ENCODE peak calls at places on chromosomes 13 and 19, in six cellular contexts. Z is lower lobe of right lung, E is cardiac fibroblast, B is fibroblast of lung, W is astrocyte, L is thoracic aorta. T is an unnamed sample.

GRCh38 chr19:55605637-55606470 is at the start of gene ZNF865:
- DNase-seq in B (peak; percentile 84), W (peak; percentile 81), Z (peak; percentile 82), L (no peak), E (peak; percentile 91), T (peak; percentile 90)

GRCh38 chr19:47479701-47480503 is 4.1 kb downstream of the KPTN start:
- DNase-seq in B (peak; percentile 7), Z (peak; percentile 73), W (no peak), E (peak; percentile 13), L (no peak), T (no peak)

GRCh38 chr19:2303209-2303798 is 4.7 kb downstream of the LINGO3 start:
- DNase-seq in L (no peak), B (no peak), E (no peak), Z (no peak), W (no peak), T (no peak)

GRCh38 chr19:58154287-58154678 is 3.7 kb upstream of the ZNF329 start:
- DNase-seq in E (peak; percentile 71), L (no peak), W (peak; percentile 42), Z (peak; percentile 48), B (peak; percentile 61), T (peak; percentile 8)

GRCh38 chr13:20489185-20489820 is 36.4 kb downstream of the CRYL1 start:
- DNase-seq in Z (no peak), W (no peak), E (peak; percentile 46), L (no peak), B (peak; percentile 68), T (peak; percentile 70)

GRCh38 chr13:95155504-95155903 is 145.7 kb downstream of the ABCC4 start:
- DNase-seq in E (no peak), Z (no peak), W (no peak), B (no peak), L (no peak), T (no peak)

GRCh38 chr13:83516781-83517180 is 365.5 kb downstream of the SLITRK1 start:
- DNase-seq in E (no peak), W (no peak), Z (no peak), L (no peak), B (no peak), T (no peak)

GRCh38 chr19:29845576-29846176 is 33.9 kb downstream of the CCNE1 start:
- DNase-seq in E (peak; percentile 21), B (no peak), Z (no peak), L (no peak), W (peak; percentile 22), T (peak; percentile 18)

GRCh38 chr19:49878744-49879070 is 1.2 kb downstream of the TBC1D17 start:
- DNase-seq in W (no peak), E (no peak), B (no peak), L (no peak), Z (no peak), T (no peak)

GRCh38 chr19:10820173-10820572 is 15.8 kb downstream of the TMED1 start:
- DNase-seq in B (no peak), L (no peak), E (no peak), W (no peak), Z (no peak), T (no peak)

GRCh38 chr13:74251778-74252519 is 117.7 kb upstream of the KLF12 start:
- DNase-seq in W (no peak), B (peak; percentile 25), Z (no peak), E (peak; percentile 30), L (no peak), T (no peak)

GRCh38 chr19:46890423-46891170 is 29.8 kb downstream of the ARHGAP35 start:
- DNase-seq in E (peak; percentile 65), W (peak; percentile 84), L (no peak), B (peak; percentile 87), Z (no peak), T (no peak)

GRCh38 chr13:109400192-109400591 is 386.2 kb downstream of the IRS2 start:
- DNase-seq in B (no peak), E (peak; percentile 31), L (no peak), W (no peak), Z (peak; percentile 61), T (no peak)

GRCh38 chr19:7636691-7637373 is at the start of gene STXBP2:
- DNase-seq in B (no peak), L (no peak), E (peak; percentile 46), Z (peak; percentile 90), W (no peak), T (peak; percentile 75)

GRCh38 chr19:20078696-20079095 is 896 bp downstream of the ZNF90 start:
- DNase-seq in L (no peak), E (peak; percentile 19), Z (peak; percentile 49), B (peak; percentile 75), W (peak; percentile 18), T (no peak)

GRCh38 chr19:42251572-42251990 is 3.3 kb downstream of the ERF start:
- DNase-seq in L (no peak), E (no peak), Z (no peak), W (no peak), B (no peak), T (peak; percentile 22)

GRCh38 chr19:4518345-4519171 is at the start of gene PLIN4:
- DNase-seq in Z (no peak), E (peak; percentile 94), W (peak; percentile 4), B (peak; percentile 93), L (no peak), T (no peak)

GRCh38 chr13:99416411-99417121 is 84.7 kb upstream of the TM9SF2 start:
- DNase-seq in Z (no peak), E (no peak), L (no peak), B (no peak), W (no peak), T (no peak)

GRCh38 chr19:1183543-1184172 is 9.6 kb upstream of the SBNO2 start:
- DNase-seq in B (no peak), L (no peak), Z (peak; percentile 74), E (no peak), W (no peak), T (no peak)

GRCh38 chr13:70842062-70842644 is 733.9 kb upstream of the KLHL1 start:
- DNase-seq in B (no peak), Z (no peak), W (no peak), E (no peak), L (no peak), T (no peak)

GRCh38 chr19:42285546-42285945 is 16.4 kb upstream of the PRR19 start:
- DNase-seq in E (no peak), B (no peak), Z (no peak), W (no peak), L (no peak), T (no peak)

GRCh38 chr13:48564046-48564445 is 31.2 kb upstream of the RCBTB2 start:
- DNase-seq in Z (no peak), W (no peak), E (no peak), B (peak; percentile 22), L (no peak), T (peak; percentile 34)

GRCh38 chr19:23790641-23791488 is 32.2 kb upstream of the ZNF681 start:
- DNase-seq in W (no peak), E (no peak), Z (no peak), L (no peak), B (no peak), T (no peak)

GRCh38 chr19:15028490-15028889 is 20.8 kb upstream of the CASP14 start:
- DNase-seq in E (no peak), L (no peak), W (no peak), B (no peak), Z (no peak), T (no peak)

GRCh38 chr19:49249933-49250332 is 75.1 kb downstream of the SLC6A16 start:
- DNase-seq in W (no peak), B (no peak), Z (no peak), E (no peak), L (no peak), T (no peak)

GRCh38 chr19:35895911-35896642 is 4.3 kb downstream of the NFKBID start:
- DNase-seq in B (no peak), L (no peak), Z (no peak), W (no peak), E (no peak), T (no peak)

GRCh38 chr19:35896643-35897040 is 3.7 kb downstream of the NFKBID start:
- DNase-seq in L (no peak), W (no peak), E (no peak), B (no peak), Z (no peak), T (no peak)

GRCh38 chr19:35899547-35900214 is 659 bp downstream of the NFKBID start:
- DNase-seq in W (peak; percentile 72), B (peak; percentile 70), E (peak; percentile 83), L (no peak), Z (peak; percentile 93), T (peak; percentile 94)

GRCh38 chr19:35901055-35901644 is 810 bp upstream of the NFKBID start:
- DNase-seq in Z (no peak), W (peak; percentile 53), L (no peak), B (no peak), E (peak; percentile 42), T (no peak)

GRCh38 chr19:35897706-35898451 is 2.5 kb downstream of the NFKBID start:
- DNase-seq in Z (no peak), L (no peak), E (no peak), W (no peak), B (no peak), T (no peak)
- H3K4me3 ChIP-seq in Z (peak overlapping the region; percentile 80), L (peak overlapping the region; percentile 84), E (peak overlapping the region; percentile 75), W (no peak overlapping the region), B (peak overlapping the region; percentile 94), T (peak overlapping the region; percentile 73)

DNA sequence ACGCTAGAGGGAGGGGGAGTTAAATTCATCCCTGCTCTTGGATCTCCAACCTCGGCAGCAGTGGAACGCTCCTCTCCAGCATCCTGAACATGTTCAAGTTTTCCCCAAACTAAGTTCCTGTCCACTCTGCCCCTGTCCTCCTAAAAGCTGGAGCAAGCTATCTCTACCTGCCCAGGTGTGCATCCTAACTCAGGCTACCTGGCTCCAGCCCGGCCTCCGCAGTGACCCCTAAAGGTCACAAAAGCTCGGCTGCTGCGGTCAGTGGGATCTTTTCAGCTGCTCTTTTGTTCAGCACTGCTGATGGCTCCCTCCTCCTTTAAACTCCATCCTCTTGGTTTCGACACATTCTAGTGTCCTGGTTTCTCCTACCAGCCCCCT is 1.4 kb downstream of the DCUN1D2 start:
- DNase-seq in B (peak; percentile 29), Z (no peak), W (no peak), L (no peak), E (no peak), T (no peak)
- TF ChIP-seq CTCF in B (no peak), Z (no peak), W (no peak), L (no peak), E (no peak), T (no peak)

DNA sequence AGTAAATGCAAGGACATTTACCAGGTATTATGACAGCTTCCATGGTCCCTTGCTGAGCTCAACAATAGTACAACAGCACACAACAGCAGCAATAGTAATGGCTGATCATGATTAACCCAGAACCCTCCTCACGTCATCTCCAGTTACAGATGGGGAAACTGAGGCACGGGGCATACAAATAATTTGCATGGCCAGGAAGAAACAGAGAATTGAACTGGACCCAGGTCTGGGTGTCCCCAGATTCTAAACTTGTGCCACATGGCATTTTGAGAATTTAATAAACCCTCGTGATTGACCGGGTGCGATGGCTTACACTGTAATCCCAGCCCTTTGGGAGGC is 7.2 kb downstream of the MAST3 start:
- DNase-seq in E (no peak), B (no peak), Z (no peak), W (no peak), L (no peak), T (no peak)
- H3K4me3 ChIP-seq in E (peak overlapping the region; percentile 50), B (peak overlapping the region; percentile 16), Z (peak overlapping the region; percentile 53), W (peak overlapping the region; percentile 58), L (peak overlapping the region; percentile 67), T (peak overlapping the region; percentile 38)

DNA sequence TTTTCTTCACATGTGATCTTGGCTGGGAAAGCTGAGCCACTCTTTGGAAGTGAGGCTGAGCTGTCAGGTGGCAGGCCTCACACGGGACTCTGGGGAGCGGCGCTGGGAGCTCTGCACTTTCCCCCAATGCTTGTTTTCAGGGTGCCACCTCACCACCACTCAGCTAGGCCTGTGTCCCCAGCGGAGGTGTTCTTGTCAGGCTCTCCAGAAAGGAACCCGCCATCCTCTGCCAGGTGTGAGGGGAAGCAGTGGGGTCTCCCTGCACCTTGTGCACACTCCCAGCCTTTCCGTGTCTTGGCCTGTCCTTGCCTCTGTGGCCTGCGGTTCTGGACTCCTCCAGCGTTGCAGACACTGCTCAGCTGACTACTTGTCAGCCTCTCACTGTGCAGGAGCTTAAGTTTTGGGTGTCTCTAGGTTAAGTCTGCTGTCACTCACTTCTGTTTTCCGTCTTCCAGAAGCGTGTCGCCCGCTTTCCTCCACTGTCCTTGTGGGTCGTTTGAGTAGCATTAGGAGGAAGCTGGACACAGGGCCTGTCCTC is 51.9 kb downstream of the GGACT start:
- DNase-seq in L (no peak), Z (no peak), B (no peak), W (no peak), E (no peak), T (no peak)
- TF ChIP-seq CTCF in L (no peak), Z (no peak), B (no peak), W (no peak), E (no peak), T (no peak)

T was measured in A673.